ENCODE peak calls at places on chromosome 3, in four cellular contexts. K is GM23338, I is hepatocyte, Y is PC-3. U is an unnamed sample. For H3K9me2, the result is how much of the 10 kb centered on the place peaks cover.

GRCh38 chr3:31223278-31223677 is 309.4 kb upstream of the STT3B start:
- DNase-seq in K (no peak), I (no peak), Y (no peak), U (no peak)

GRCh38 chr3:50184242-50184978 is 7.0 kb upstream of the GNAT1 start:
- DNase-seq in K (no peak), I (no peak), Y (no peak), U (no peak)

GRCh38 chr3:72887723-72888545 is at the start of gene GXYLT2:
- DNase-seq in K (peak), I (peak), Y (peak), U (peak)

GRCh38 chr3:188453431-188454384 is 299.8 kb downstream of the LPP start:
- DNase-seq in K (no peak), I (no peak), Y (no peak), U (no peak)

GRCh38 chr3:31312400-31312799 is 220.3 kb upstream of the STT3B start:
- DNase-seq in K (no peak), I (no peak), Y (no peak), U (peak)

GRCh38 chr3:127496256-127496655 is 94.3 kb downstream of the TPRA1 start:
- DNase-seq in K (no peak), I (no peak), Y (no peak), U (no peak)

GRCh38 chr3:171470714-171471227 is 10.6 kb upstream of the TNIK start:
- DNase-seq in K (no peak), I (peak), Y (no peak), U (no peak)

GRCh38 chr3:122456074-122456473 is 40.2 kb upstream of the WDR5B start:
- DNase-seq in K (no peak), I (no peak), Y (no peak), U (no peak)

GRCh38 chr3:59027607-59028006 is 22.2 kb downstream of the CFAP20DC start:
- DNase-seq in K (no peak), I (no peak), Y (no peak), U (no peak)

GRCh38 chr3:194250104-194251002 is 100.8 kb downstream of the CPN2 start:
- DNase-seq in K (no peak), I (peak), Y (no peak), U (peak)

GRCh38 chr3:178684881-178685590 is 148.8 kb downstream of the KCNMB2 start:
- DNase-seq in K (peak), I (peak), Y (peak), U (no peak)

GRCh38 chr3:134704556-134704955 is 53.7 kb upstream of the KY start:
- DNase-seq in K (no peak), I (no peak), Y (no peak), U (no peak)

GRCh38 chr3:161489390-161489789 is 7.2 kb upstream of the OTOL1 start:
- DNase-seq in K (no peak), I (no peak), Y (no peak), U (no peak)

GRCh38 chr3:39809995-39810595 is 686 bp downstream of the MYRIP start:
- DNase-seq in K (peak), I (peak), Y (no peak), U (peak)

GRCh38 chr3:4426782-4427344 is 40.2 kb downstream of the SUMF1 start:
- DNase-seq in K (no peak), I (peak), Y (peak), U (peak)

GRCh38 chr3:39103324-39103693 is 4.1 kb downstream of the GORASP1 start:
- DNase-seq in K (peak), I (no peak), Y (no peak), U (peak)

GRCh38 chr3:71062037-71062919 is 521.2 kb downstream of the FOXP1 start:
- DNase-seq in K (no peak), I (no peak), Y (peak), U (peak)

GRCh38 chr3:172194702-172195392 is 155.5 kb downstream of the FNDC3B start:
- DNase-seq in K (peak), I (no peak), Y (peak), U (peak)

GRCh38 chr3:172568713-172569112 is 45.5 kb upstream of the TNFSF10 start:
- DNase-seq in K (no peak), I (no peak), Y (no peak), U (no peak)

GRCh38 chr3:169091196-169091595 is 572.3 kb downstream of the MECOM start:
- DNase-seq in K (no peak), I (no peak), Y (no peak), U (peak)

GRCh38 chr3:31919528-31919927 is 61.5 kb downstream of the OSBPL10 start:
- DNase-seq in K (no peak), I (no peak), Y (no peak), U (no peak)

GRCh38 chr3:187811580-187812250 is 66.4 kb upstream of the BCL6 start:
- DNase-seq in K (no peak), I (peak), Y (peak), U (peak)

GRCh38 chr3:21839592-21839991 is 88.6 kb upstream of the ZNF385D start:
- DNase-seq in K (peak), I (peak), Y (peak), U (peak)

GRCh38 chr3:97960561-97961275 is 11.5 kb downstream of the RIOX2 start:
- DNase-seq in K (no peak), I (no peak), Y (no peak), U (no peak)

GRCh38 chr3:146705205-146705604 is 100.1 kb upstream of the PLSCR5 start:
- DNase-seq in K (no peak), I (no peak), Y (no peak), U (no peak)

GRCh38 chr3:142853270-142854163 is 35.4 kb downstream of the PCOLCE2 start:
- DNase-seq in K (no peak), I (peak), Y (peak), U (peak)

GRCh38 chr3:122640437-122640999 is 40.1 kb upstream of the PARP14 start:
- DNase-seq in K (no peak), I (no peak), Y (no peak), U (no peak)

GRCh38 chr3:190013943-190014924 is 106.5 kb downstream of the P3H2 start:
- DNase-seq in K (peak), I (no peak), Y (peak), U (peak)

GRCh38 chr3:29789686-29790085 is 508.8 kb downstream of the RBMS3 start:
- DNase-seq in K (no peak), I (no peak), Y (no peak), U (peak)

GRCh38 chr3:136979684-136980083 is 21.9 kb downstream of the IL20RB start:
- DNase-seq in K (no peak), I (no peak), Y (no peak), U (peak)

GRCh38 chr3:129161860-129162271 is 1.0 kb upstream of the ISY1 start:
- DNase-seq in K (peak), I (peak), Y (peak), U (peak)

GRCh38 chr3:16048435-16049318 is 125.8 kb upstream of the GALNT15 start:
- DNase-seq in K (peak), I (peak), Y (peak), U (peak)

GRCh38 chr3:84601303-84601702 is 357.5 kb upstream of the CADM2 start:
- DNase-seq in K (peak), I (no peak), Y (peak), U (no peak)

GRCh38 chr3:101829066-101829830 is 20.1 kb upstream of the NFKBIZ start:
- DNase-seq in K (no peak), I (peak), Y (no peak), U (peak)

GRCh38 chr3:148227534-148227933 is 470.2 kb upstream of the AGTR1 start:
- DNase-seq in K (no peak), I (no peak), Y (no peak), U (no peak)

GRCh38 chr3:49171775-49172500 is 540 bp downstream of the KLHDC8B start:
- DNase-seq in K (no peak), I (no peak), Y (no peak), U (peak)

GRCh38 chr3:15979490-15979889 is 181.7 kb upstream of the ANKRD28 start:
- DNase-seq in K (no peak), I (no peak), Y (peak), U (peak)

GRCh38 chr3:111621535-111621934 is 26.4 kb upstream of the ZBED2 start:
- DNase-seq in K (peak), I (no peak), Y (peak), U (no peak)

GRCh38 chr3:111627092-111627491 is 31.9 kb upstream of the ZBED2 start:
- DNase-seq in K (no peak), I (no peak), Y (no peak), U (no peak)
- H3K9me2 ChIP-seq in K (under half), I (under half), Y (under half), U (under half)

GRCh38 chr3:10327592-10327991 is 6.7 kb upstream of the SEC13 start:
- DNase-seq in K (no peak), I (no peak), Y (no peak), U (no peak)
- TF ChIP-seq EZH2 in K (no peak), I (no peak), Y (no peak), U (no peak)

GRCh38 chr3:13013994-13014754 is 59.1 kb downstream of the IQSEC1 start:
- DNase-seq in K (no peak), I (no peak), Y (no peak), U (no peak)

GRCh38 chr3:13014755-13015285 is 58.4 kb downstream of the IQSEC1 start:
- DNase-seq in K (no peak), I (no peak), Y (no peak), U (no peak)

GRCh38 chr3:13012228-13012691 is 61.0 kb downstream of the IQSEC1 start:
- DNase-seq in K (no peak), I (no peak), Y (no peak), U (peak)

GRCh38 chr3:13013151-13013561 is 60.1 kb downstream of the IQSEC1 start:
- DNase-seq in K (no peak), I (no peak), Y (no peak), U (no peak)

DNA sequence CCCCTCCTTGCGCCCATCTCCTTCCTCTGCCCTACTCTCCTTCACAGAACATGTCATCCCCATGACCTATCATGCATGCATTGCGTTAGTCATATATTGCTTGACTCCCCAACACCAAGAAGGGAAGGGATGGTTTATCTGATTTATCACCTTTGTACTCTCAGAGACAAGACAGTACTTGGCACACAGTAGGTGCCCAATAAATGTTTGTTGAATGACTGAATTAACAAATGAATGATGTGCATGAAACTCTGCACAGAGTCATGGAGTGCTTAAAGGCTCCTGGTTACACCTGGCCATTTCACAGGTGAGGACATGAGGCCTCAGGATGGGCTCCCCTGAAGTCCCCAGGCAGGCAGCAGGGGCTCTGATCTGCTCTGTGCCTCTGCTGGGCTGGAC is 59.6 kb downstream of the IQSEC1 start:
- DNase-seq in K (no peak), I (no peak), Y (no peak), U (no peak)
- H3K4me3 ChIP-seq in K (no peak), I (no peak), Y (no peak), U (no peak)

DNA sequence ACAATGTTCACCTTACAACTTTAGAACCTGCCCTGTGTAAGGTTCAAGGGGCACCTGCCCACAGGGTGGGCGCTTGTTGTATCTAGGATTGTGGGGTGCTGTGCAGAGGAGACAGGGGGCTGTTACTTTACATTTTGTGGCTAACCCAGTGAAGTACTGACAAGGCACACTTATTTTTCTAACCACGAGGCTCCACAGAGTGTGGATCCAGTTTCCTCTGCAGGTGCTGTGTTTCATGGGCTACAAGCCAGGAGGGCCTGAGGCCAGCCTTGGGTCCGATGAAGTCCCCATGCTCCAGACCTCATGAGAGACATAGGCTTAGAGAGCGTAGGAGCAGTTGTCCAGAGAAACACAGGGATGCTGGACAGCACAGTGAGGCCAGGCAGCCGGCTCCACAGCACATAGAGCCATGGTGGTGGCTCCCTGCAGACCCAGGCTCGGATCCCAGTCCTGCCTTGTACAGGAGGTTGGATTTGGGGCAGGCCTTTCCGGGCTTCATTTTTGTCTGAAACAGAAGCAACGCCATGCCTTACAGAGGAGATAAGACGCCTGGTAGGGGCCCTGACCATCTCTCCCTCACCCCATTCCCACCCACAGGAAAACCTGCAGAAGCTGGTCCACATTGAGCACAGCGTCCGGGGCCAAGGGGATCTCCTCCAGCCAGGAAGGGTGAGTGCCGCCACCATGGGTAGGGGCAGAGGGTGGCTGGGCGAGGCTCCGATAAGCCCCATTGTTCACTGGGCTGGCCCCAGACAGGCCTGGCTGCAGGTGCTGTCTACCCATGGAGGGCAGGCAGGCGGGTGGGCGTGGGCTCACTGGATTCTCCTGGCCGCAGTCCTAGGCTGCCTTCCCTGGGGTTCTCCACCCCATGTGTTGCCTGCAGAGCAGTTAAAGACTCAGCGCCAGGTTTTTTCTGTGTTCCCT is 40.1 kb upstream of the NR2C2 start:
- DNase-seq in K (no peak), I (no peak), Y (no peak), U (no peak)
- H3K9me2 ChIP-seq in K (under half), I (under half), Y (under half), U (under half)

DNA sequence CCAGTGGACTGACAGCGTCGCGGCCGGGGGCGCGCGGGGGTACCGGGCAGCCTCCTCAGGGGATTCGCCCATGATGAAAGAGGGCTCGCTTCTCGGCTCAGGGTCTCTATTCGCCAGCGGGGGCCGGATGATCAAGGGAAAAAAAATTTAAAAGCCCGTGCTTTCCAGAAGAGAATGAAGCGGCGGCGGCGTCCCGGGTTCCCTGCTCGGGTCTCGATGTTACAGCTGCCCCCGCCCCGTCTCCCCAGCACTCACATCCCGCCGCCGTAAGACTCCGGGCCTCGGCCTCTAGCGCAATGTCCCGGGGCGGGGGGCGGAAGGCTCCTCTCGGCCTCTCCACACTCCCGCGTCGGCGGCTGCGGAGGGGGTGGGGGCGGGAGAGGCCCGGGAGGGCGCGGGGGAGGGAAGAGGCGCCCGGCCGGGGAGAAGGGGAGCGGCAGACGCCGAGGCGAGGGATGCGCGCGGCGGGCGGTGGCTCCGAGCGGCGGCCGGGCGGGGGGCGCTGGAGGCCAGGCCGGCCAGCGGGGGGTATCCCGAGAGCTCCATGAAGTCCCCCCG is 4.4 kb downstream of the PTH1R start:
- DNase-seq in K (peak), I (peak), Y (no peak), U (peak)
- TF ChIP-seq EZH2 in K (no peak), I (peak), Y (no peak), U (peak)

U was measured in GM23248.